ENCODE peak calls at places on chromosome 10, in ten cellular contexts. One of them, this sample, is unnamed.

GRCh38 chr10:22505923-22506685 is 160.8 kb downstream of the SPAG6 start:
- DNase-seq in aorta: no peak
- DNase-seq in neural progenitor cell: no peak
- DNase-seq in suprapubic skin: no peak
- DNase-seq in MM.1S: no peak
- DNase-seq in uterus: no peak
- DNase-seq in neuronal stem cell: no peak
- DNase-seq in Panc1: no peak
- DNase-seq in mammary epithelial cell: peak
- DNase-seq in AG04450: no peak
- DNase-seq in this sample: peak

GRCh38 chr10:11276475-11276990 is 258.9 kb downstream of the CELF2 start:
- DNase-seq in uterus: no peak
- DNase-seq in AG04450: no peak
- DNase-seq in MM.1S: no peak
- DNase-seq in Panc1: no peak
- DNase-seq in mammary epithelial cell: no peak
- DNase-seq in neural progenitor cell: no peak
- DNase-seq in aorta: no peak
- DNase-seq in neuronal stem cell: no peak
- DNase-seq in suprapubic skin: no peak
- DNase-seq in this sample: no peak

GRCh38 chr10:42149027-42149700 is 489.2 kb downstream of the ZNF33B start:
- DNase-seq in neuronal stem cell: no peak
- DNase-seq in Panc1: no peak
- DNase-seq in uterus: no peak
- DNase-seq in neural progenitor cell: no peak
- DNase-seq in mammary epithelial cell: no peak
- DNase-seq in suprapubic skin: peak
- DNase-seq in aorta: peak
- DNase-seq in MM.1S: no peak
- DNase-seq in AG04450: no peak
- DNase-seq in this sample: no peak

GRCh38 chr10:1602037-1602471 is 135.3 kb downstream of the ADARB2 start:
- DNase-seq in neural progenitor cell: no peak
- DNase-seq in Panc1: no peak
- DNase-seq in uterus: no peak
- DNase-seq in suprapubic skin: no peak
- DNase-seq in neuronal stem cell: no peak
- DNase-seq in MM.1S: no peak
- DNase-seq in AG04450: no peak
- DNase-seq in aorta: no peak
- DNase-seq in mammary epithelial cell: no peak
- DNase-seq in this sample: no peak

GRCh38 chr10:69455009-69455763 is 3.9 kb downstream of the TSPAN15 start:
- DNase-seq in AG04450: no peak
- DNase-seq in uterus: no peak
- DNase-seq in neuronal stem cell: no peak
- DNase-seq in MM.1S: no peak
- DNase-seq in Panc1: no peak
- DNase-seq in neural progenitor cell: no peak
- DNase-seq in suprapubic skin: no peak
- DNase-seq in mammary epithelial cell: no peak
- DNase-seq in aorta: no peak
- DNase-seq in this sample: no peak

GRCh38 chr10:88089498-88089897 is 226.1 kb downstream of the PTEN start:
- DNase-seq in neuronal stem cell: no peak
- DNase-seq in Panc1: no peak
- DNase-seq in MM.1S: no peak
- DNase-seq in AG04450: no peak
- DNase-seq in aorta: no peak
- DNase-seq in neural progenitor cell: no peak
- DNase-seq in mammary epithelial cell: no peak
- DNase-seq in uterus: no peak
- DNase-seq in suprapubic skin: no peak
- DNase-seq in this sample: no peak

GRCh38 chr10:46055771-46056170 is 9.7 kb upstream of the MSMB start:
- DNase-seq in mammary epithelial cell: no peak
- DNase-seq in Panc1: no peak
- DNase-seq in neuronal stem cell: no peak
- DNase-seq in suprapubic skin: no peak
- DNase-seq in uterus: no peak
- DNase-seq in neural progenitor cell: no peak
- DNase-seq in AG04450: no peak
- DNase-seq in aorta: peak
- DNase-seq in MM.1S: no peak
- DNase-seq in this sample: no peak

GRCh38 chr10:97498841-97499560 is at the start of gene UBTD1:
- DNase-seq in MM.1S: peak
- DNase-seq in Panc1: no peak
- DNase-seq in AG04450: no peak
- DNase-seq in neural progenitor cell: peak
- DNase-seq in mammary epithelial cell: peak
- DNase-seq in neuronal stem cell: peak
- DNase-seq in uterus: peak
- DNase-seq in aorta: peak
- DNase-seq in suprapubic skin: peak
- DNase-seq in this sample: peak

GRCh38 chr10:88874271-88874670 is 5.8 kb upstream of the STAMBPL1 start:
- DNase-seq in suprapubic skin: no peak
- DNase-seq in mammary epithelial cell: no peak
- DNase-seq in aorta: no peak
- DNase-seq in uterus: no peak
- DNase-seq in neuronal stem cell: no peak
- DNase-seq in MM.1S: no peak
- DNase-seq in neural progenitor cell: no peak
- DNase-seq in AG04450: no peak
- DNase-seq in Panc1: no peak
- DNase-seq in this sample: no peak

GRCh38 chr10:21292763-21293517 is 232.5 kb downstream of the SKIDA1 start:
- DNase-seq in mammary epithelial cell: peak
- DNase-seq in neuronal stem cell: peak
- DNase-seq in aorta: peak
- DNase-seq in neural progenitor cell: peak
- DNase-seq in suprapubic skin: peak
- DNase-seq in Panc1: no peak
- DNase-seq in MM.1S: no peak
- DNase-seq in AG04450: peak
- DNase-seq in uterus: peak
- DNase-seq in this sample: peak

GRCh38 chr10:62373995-62374861 is at the start of gene ZNF365:
- DNase-seq in aorta: peak
- DNase-seq in uterus: no peak
- DNase-seq in suprapubic skin: no peak
- DNase-seq in neuronal stem cell: peak
- DNase-seq in mammary epithelial cell: peak
- DNase-seq in MM.1S: peak
- DNase-seq in neural progenitor cell: peak
- DNase-seq in Panc1: no peak
- DNase-seq in AG04450: no peak
- DNase-seq in this sample: no peak
- H3K27ac ChIP-seq in aorta: no peak
- H3K27ac ChIP-seq in uterus: no peak
- H3K27ac ChIP-seq in suprapubic skin: no peak
- H3K27ac ChIP-seq in neuronal stem cell: no peak
- H3K27ac ChIP-seq in mammary epithelial cell: peak
- H3K27ac ChIP-seq in MM.1S: no peak
- H3K27ac ChIP-seq in neural progenitor cell: no peak
- H3K27ac ChIP-seq in Panc1: peak
- H3K27ac ChIP-seq in AG04450: no peak
- H3K27ac ChIP-seq in this sample: no peak

DNA sequence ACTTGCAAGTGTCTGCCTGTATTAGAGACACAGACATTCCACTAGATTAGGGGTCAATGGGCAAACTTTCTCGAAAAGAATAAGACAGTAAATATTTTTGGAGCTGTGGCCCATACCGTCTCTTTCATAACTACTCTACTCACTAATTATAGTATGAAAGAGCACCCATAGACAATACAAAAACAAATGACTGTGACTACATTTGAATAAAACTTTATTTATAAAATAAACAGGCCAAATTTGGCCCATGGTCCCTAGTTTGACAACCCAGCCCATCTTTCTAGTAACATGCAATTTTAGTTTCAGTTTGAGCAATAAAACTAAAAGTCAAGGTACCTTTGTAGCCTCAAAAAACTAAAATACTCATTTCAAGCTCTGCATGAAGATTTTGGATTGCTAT is 294.6 kb downstream of the PARD3 start:
- DNase-seq in uterus: no peak
- DNase-seq in neuronal stem cell: no peak
- DNase-seq in Panc1: no peak
- DNase-seq in suprapubic skin: no peak
- DNase-seq in AG04450: no peak
- DNase-seq in neural progenitor cell: no peak
- DNase-seq in mammary epithelial cell: no peak
- DNase-seq in aorta: no peak
- DNase-seq in MM.1S: no peak
- DNase-seq in this sample: no peak
- H3K27ac ChIP-seq in uterus: no peak
- H3K27ac ChIP-seq in neuronal stem cell: no peak
- H3K27ac ChIP-seq in Panc1: no peak
- H3K27ac ChIP-seq in suprapubic skin: peak
- H3K27ac ChIP-seq in AG04450: no peak
- H3K27ac ChIP-seq in neural progenitor cell: no peak
- H3K27ac ChIP-seq in mammary epithelial cell: peak
- H3K27ac ChIP-seq in aorta: no peak
- H3K27ac ChIP-seq in MM.1S: no peak
- H3K27ac ChIP-seq in this sample: no peak

GRCh38 chr10:110212119-110213006 is 5.0 kb downstream of the MXI1 start:
- DNase-seq in AG04450: no peak
- DNase-seq in mammary epithelial cell: no peak
- DNase-seq in neuronal stem cell: no peak
- DNase-seq in MM.1S: peak
- DNase-seq in neural progenitor cell: no peak
- DNase-seq in uterus: no peak
- DNase-seq in Panc1: no peak
- DNase-seq in aorta: no peak
- DNase-seq in suprapubic skin: no peak
- DNase-seq in this sample: peak

GRCh38 chr10:110211455-110211843 is 4.0 kb downstream of the MXI1 start:
- DNase-seq in MM.1S: no peak
- DNase-seq in mammary epithelial cell: no peak
- DNase-seq in aorta: no peak
- DNase-seq in AG04450: no peak
- DNase-seq in uterus: no peak
- DNase-seq in suprapubic skin: no peak
- DNase-seq in Panc1: no peak
- DNase-seq in neural progenitor cell: no peak
- DNase-seq in neuronal stem cell: no peak
- DNase-seq in this sample: no peak

GRCh38 chr10:110209926-110210662 is 2.7 kb downstream of the MXI1 start:
- DNase-seq in mammary epithelial cell: peak
- DNase-seq in neuronal stem cell: no peak
- DNase-seq in AG04450: no peak
- DNase-seq in uterus: peak
- DNase-seq in aorta: peak
- DNase-seq in neural progenitor cell: peak
- DNase-seq in MM.1S: peak
- DNase-seq in suprapubic skin: no peak
- DNase-seq in Panc1: no peak
- DNase-seq in this sample: peak

GRCh38 chr10:110209399-110209925 is 2.1 kb downstream of the MXI1 start:
- DNase-seq in aorta: peak
- DNase-seq in mammary epithelial cell: peak
- DNase-seq in neuronal stem cell: peak
- DNase-seq in Panc1: no peak
- DNase-seq in uterus: peak
- DNase-seq in neural progenitor cell: peak
- DNase-seq in MM.1S: peak
- DNase-seq in suprapubic skin: peak
- DNase-seq in AG04450: peak
- DNase-seq in this sample: peak

DNA sequence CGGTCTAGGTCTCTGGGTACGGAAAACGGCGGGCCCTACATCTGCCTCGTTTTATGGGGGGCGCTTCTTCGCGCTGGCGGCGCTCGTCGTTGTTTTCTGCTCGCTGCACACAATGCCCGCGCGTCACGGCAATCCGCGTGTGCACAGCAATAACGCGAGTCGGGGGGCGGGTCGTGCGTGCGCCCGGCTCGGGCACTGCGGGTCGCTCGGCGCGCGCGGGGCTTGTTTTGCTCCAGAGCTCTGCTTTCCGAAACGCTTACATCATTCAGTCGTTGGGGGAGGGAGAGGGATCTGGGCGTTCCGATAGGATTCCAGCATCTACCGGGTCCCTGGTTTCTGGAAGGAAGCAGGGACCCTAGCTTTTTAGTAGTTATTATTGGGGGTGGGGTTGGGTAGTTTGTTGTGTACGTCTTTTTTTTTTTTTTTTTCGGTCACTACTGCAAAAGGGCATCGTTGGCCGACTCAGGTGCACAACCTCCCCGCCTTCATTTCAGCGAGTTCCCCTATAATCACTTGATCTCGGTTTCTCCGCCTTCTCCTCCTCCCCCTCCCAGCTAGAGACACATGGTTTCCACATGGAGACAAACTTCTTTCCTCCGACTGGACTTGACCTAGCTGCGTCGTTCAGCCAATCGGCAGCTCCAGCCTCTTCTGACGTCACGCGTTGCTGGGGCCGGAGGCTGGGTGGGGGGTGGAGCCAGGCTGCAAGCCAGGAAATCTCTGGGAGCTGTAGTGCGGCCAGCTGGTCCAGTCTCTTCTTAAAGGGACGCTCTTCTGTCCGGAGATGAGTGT is 3.5 kb downstream of the MXI1 start:
- DNase-seq in aorta: peak
- DNase-seq in suprapubic skin: peak
- DNase-seq in Panc1: peak
- DNase-seq in neural progenitor cell: peak
- DNase-seq in MM.1S: peak
- DNase-seq in uterus: peak
- DNase-seq in mammary epithelial cell: peak
- DNase-seq in AG04450: peak
- DNase-seq in neuronal stem cell: peak
- DNase-seq in this sample: peak
- H3K27ac ChIP-seq in aorta: peak
- H3K27ac ChIP-seq in suprapubic skin: peak
- H3K27ac ChIP-seq in Panc1: peak
- H3K27ac ChIP-seq in neural progenitor cell: no peak
- H3K27ac ChIP-seq in MM.1S: peak
- H3K27ac ChIP-seq in uterus: peak
- H3K27ac ChIP-seq in mammary epithelial cell: peak
- H3K27ac ChIP-seq in AG04450: peak
- H3K27ac ChIP-seq in neuronal stem cell: no peak
- H3K27ac ChIP-seq in this sample: peak

DNA sequence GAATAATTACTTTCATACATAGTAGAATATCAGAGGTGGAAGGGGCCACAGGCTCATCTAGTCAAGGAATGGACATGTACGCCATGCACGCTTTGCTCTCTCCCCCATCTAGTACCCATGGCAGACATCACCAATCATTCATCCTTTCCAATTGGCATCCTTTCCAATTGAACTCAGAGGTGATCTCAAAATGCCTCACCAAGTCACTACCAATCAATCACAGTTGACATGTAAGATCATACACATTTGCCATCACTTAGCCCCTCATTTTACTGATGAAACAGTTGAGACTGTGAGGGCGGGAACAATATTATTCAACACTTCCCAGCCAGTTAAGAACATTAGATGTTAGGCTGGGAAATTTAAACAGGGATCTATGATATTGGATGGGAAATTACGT is 308.4 kb downstream of the FGFR2 start:
- DNase-seq in aorta: no peak
- DNase-seq in suprapubic skin: no peak
- DNase-seq in Panc1: no peak
- DNase-seq in neuronal stem cell: no peak
- DNase-seq in MM.1S: no peak
- DNase-seq in AG04450: no peak
- DNase-seq in uterus: no peak
- DNase-seq in neural progenitor cell: no peak
- DNase-seq in mammary epithelial cell: no peak
- DNase-seq in this sample: no peak
- H3K27ac ChIP-seq in aorta: no peak
- H3K27ac ChIP-seq in suprapubic skin: no peak
- H3K27ac ChIP-seq in Panc1: no peak
- H3K27ac ChIP-seq in neuronal stem cell: no peak
- H3K27ac ChIP-seq in MM.1S: no peak
- H3K27ac ChIP-seq in AG04450: no peak
- H3K27ac ChIP-seq in uterus: no peak
- H3K27ac ChIP-seq in neural progenitor cell: no peak
- H3K27ac ChIP-seq in mammary epithelial cell: no peak
- H3K27ac ChIP-seq in this sample: no peak

This sample was measured in transverse colon.